ENCODE peak calls at places on chromosomes 5 and 9, in five cellular contexts. N is esophagus muscularis mucosa, P is HepG2, H is GM12878, R is brain microvascular endothelial cell. L is an unnamed sample.

GRCh38 chr9:76215066-76215465 is 179.2 kb downstream of the RFK start:
- DNase-seq in P (no peak), N (no peak), H (no peak), R (peak; percentile 80), L (peak; percentile 10)

GRCh38 chr9:97980918-97981827 is 2.0 kb upstream of the ANP32B start:
- DNase-seq in H (no peak), N (no peak), P (peak; percentile 72), R (no peak), L (no peak)

GRCh38 chr5:95731571-95732554 is 727 bp downstream of the RHOBTB3 start:
- DNase-seq in P (peak; percentile 20), N (no peak), H (no peak), R (peak; percentile 31), L (no peak)

GRCh38 chr9:110580850-110581249 is 1.3 kb upstream of the SVEP1 start:
- DNase-seq in P (no peak), N (no peak), H (no peak), R (no peak), L (peak; percentile 77)

GRCh38 chr5:107670927-107671741 is at the start of gene EFNA5:
- DNase-seq in R (peak; percentile 37), P (no peak), N (no peak), H (no peak), L (no peak)

GRCh38 chr5:145825751-145826180 is 9.4 kb downstream of the PRELID2 start:
- DNase-seq in R (no peak), H (no peak), P (peak; percentile 61), N (peak; percentile 53), L (no peak)

GRCh38 chr9:124010665-124011321 is 775 bp upstream of the LHX2 start:
- DNase-seq in R (no peak), N (no peak), H (no peak), P (no peak), L (no peak)

GRCh38 chr5:1003296-1003937 is 5.2 kb upstream of the NKD2 start:
- DNase-seq in H (no peak), N (no peak), P (no peak), R (no peak), L (peak; percentile 97)

GRCh38 chr5:128637031-128637430 is 99.0 kb upstream of the FBN2 start:
- DNase-seq in P (no peak), R (peak; percentile 72), H (no peak), N (no peak), L (no peak)

GRCh38 chr5:35856186-35857003 is at the start of gene IL7R:
- DNase-seq in N (no peak), H (no peak), P (no peak), R (peak; percentile 26), L (no peak)
- H3K27ac ChIP-seq in N (no peak within 1 kb of the TSS), H (peak within 1 kb of the TSS; percentile 34), P (no peak within 1 kb of the TSS), R (peak within 1 kb of the TSS; percentile 7), L (peak within 1 kb of the TSS; percentile 58)

GRCh38 chr9:107263289-107263688 is 19.8 kb upstream of the RAD23B start:
- DNase-seq in N (no peak), P (no peak), H (no peak), R (no peak), L (no peak)
- H3K27ac ChIP-seq in N (no peak overlapping the region), P (no peak overlapping the region), H (no peak overlapping the region), R (no peak overlapping the region), L (no peak overlapping the region)

DNA sequence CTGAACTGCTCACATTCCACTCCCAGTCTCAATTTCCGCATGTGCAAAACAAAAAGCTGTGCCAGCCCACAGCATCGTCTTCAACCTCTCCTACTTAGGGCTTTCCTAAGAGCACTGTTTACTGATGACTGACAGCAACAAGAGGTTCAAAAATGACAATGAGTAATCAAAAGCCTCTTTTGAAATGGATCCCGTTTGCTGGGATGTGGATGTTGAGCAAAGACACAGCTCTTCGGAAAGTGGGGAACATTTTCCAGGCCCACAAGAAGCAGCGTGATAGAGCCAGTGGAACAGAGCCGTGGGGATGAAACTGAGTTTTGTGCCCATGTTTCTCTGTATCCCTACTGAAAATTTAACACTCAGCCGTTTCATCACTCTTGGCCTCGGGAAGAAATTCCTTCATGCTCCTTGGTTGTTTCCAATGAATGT is 230.4 kb upstream of the DAPK1 start:
- DNase-seq in N (no peak), P (no peak), R (no peak), H (no peak), L (no peak)
- H3K27ac ChIP-seq in N (peak overlapping the region; percentile 58), P (no peak overlapping the region), R (no peak overlapping the region), H (no peak overlapping the region), L (no peak overlapping the region)

DNA sequence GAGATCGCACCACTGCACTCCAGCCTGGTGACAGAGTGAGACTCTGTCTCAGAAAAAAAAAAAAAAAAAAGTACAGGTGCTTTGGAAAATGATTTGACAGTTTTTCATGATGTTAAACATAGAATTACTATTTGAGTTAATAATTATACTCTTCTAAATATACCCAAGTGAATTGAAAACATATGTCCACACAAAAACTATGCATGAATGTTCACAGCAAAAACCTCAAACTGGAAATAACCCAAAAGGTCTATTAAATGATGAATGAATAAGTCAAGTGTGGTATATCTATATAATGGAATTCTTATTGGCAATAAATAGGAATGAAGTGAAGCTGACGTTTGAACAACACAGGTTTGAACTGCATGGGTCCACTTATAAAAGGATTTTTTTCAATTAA is 207.2 kb upstream of the DAB2 start:
- DNase-seq in P (no peak), R (no peak), N (no peak), H (no peak), L (no peak)
- H3K27ac ChIP-seq in P (no peak overlapping the region), R (no peak overlapping the region), N (no peak overlapping the region), H (no peak overlapping the region), L (no peak overlapping the region)

DNA sequence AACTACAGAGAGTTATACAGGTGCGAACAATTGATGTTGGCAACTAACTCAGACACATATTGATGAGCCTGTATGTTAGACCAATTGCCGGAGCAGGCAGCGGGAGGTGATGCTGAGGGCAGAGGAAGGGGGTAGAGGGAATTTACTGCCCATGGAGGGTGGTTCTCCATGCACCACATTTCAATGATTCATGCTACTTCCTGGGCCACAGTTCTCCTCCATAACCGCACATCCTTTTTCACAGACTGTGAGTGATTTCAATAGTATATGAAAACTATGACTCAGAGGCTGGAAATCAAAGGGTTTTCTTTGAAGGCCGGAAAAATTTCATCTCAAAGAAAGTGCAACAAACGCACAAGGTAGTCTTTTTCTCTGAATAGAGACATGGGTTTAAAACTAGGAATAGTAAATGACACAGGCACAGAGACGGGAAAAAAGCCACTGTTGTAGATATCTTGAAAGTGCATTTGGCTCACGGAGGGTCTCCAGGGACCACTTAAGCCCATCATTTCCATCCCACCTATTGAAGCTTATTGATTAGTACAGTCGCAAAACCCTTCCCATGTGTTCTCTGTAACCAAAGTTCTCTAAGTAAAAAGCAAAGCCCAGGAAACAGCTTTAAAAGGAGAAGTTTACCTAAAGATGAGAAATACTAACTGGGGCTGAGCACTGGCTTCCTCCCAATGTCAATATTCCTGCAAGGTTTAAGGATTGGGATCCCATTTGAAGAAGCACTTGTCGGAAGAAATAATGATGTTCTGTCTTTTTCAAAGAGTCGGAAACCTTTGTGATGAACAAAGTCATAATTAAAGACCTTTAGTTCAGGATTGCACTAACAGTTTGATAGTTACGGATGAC is 28.0 kb upstream of the ADAM19 start:
- DNase-seq in P (peak; percentile 18), H (no peak), R (peak; percentile 90), N (no peak), L (peak; percentile 95)
- H3K27ac ChIP-seq in P (no peak overlapping the region), H (peak overlapping the region; percentile 49), R (peak overlapping the region; percentile 95), N (no peak overlapping the region), L (peak overlapping the region; percentile 98)

GRCh38 chr9:92508018-92508417 is 25.7 kb upstream of the ASPN start:
- DNase-seq in R (no peak), P (no peak), H (no peak), N (no peak), L (no peak)

GRCh38 chr9:92507005-92507404 is 24.7 kb upstream of the ASPN start:
- DNase-seq in N (no peak), R (no peak), P (no peak), H (no peak), L (no peak)

GRCh38 chr9:92507496-92507895 is 25.2 kb upstream of the ASPN start:
- DNase-seq in H (no peak), R (no peak), N (no peak), P (no peak), L (no peak)

GRCh38 chr9:92504881-92505280 is 22.6 kb upstream of the ASPN start:
- DNase-seq in H (no peak), N (no peak), R (no peak), P (no peak), L (no peak)

GRCh38 chr9:92506184-92506857 is 24.0 kb upstream of the ASPN start:
- DNase-seq in R (peak; percentile 79), H (no peak), N (no peak), P (no peak), L (peak; percentile 37)
- H3K27ac ChIP-seq in R (peak overlapping the region; percentile 84), H (no peak overlapping the region), N (peak overlapping the region; percentile 84), P (no peak overlapping the region), L (peak overlapping the region; percentile 87)

GRCh38 chr5:134171972-134172371 is 4.8 kb downstream of the SKP1 start:
- DNase-seq in P (no peak), N (peak; percentile 12), H (no peak), R (no peak), L (no peak)
- H3K27ac ChIP-seq in P (no peak overlapping the region), N (no peak overlapping the region), H (no peak overlapping the region), R (no peak overlapping the region), L (no peak overlapping the region)

GRCh38 chr5:150052326-150053230 is 33.8 kb downstream of the CSF1R start:
- DNase-seq in R (no peak), P (no peak), H (no peak), N (no peak), L (no peak)
- H3K27ac ChIP-seq in R (peak overlapping the region; percentile 62), P (no peak overlapping the region), H (no peak overlapping the region), N (no peak overlapping the region), L (no peak overlapping the region)